ENCODE peak calls at places on chromosomes 7 and 10, in eight cellular contexts. One of them, this sample, is unnamed.

GRCh38 chr10:110138197-110138812 is 69.1 kb upstream of the MXI1 start:
- DNase-seq in adrenal gland: no peak
- DNase-seq in activated T-cell treated with anti-CD3 and anti-CD28 coated beads, Interleukin-2, amount 50 U/mL, for 72 hours: no peak
- DNase-seq in dorsolateral prefrontal cortex: no peak
- DNase-seq in NCI-H510A: peak
- DNase-seq in T1000: no peak
- DNase-seq in stimulated activated CD4-positive, alpha-beta T cell treated with anti-CD3 and anti-CD28 coated beads, Interleukin-2, amount 100 ng/mL, for 48 hours: no peak
- DNase-seq in RWPE1: peak
- DNase-seq in this sample: no peak

GRCh38 chr10:79127151-79127961 is 58.6 kb downstream of the ZMIZ1 start:
- DNase-seq in RWPE1: peak
- DNase-seq in T1000: peak
- DNase-seq in stimulated activated CD4-positive, alpha-beta T cell treated with anti-CD3 and anti-CD28 coated beads, Interleukin-2, amount 100 ng/mL, for 48 hours: no peak
- DNase-seq in dorsolateral prefrontal cortex: no peak
- DNase-seq in adrenal gland: peak
- DNase-seq in activated T-cell treated with anti-CD3 and anti-CD28 coated beads, Interleukin-2, amount 50 U/mL, for 72 hours: no peak
- DNase-seq in NCI-H510A: peak
- DNase-seq in this sample: no peak

GRCh38 chr7:1114088-1114487 is 26.2 kb downstream of the GPER1 start:
- DNase-seq in RWPE1: no peak
- DNase-seq in T1000: no peak
- DNase-seq in stimulated activated CD4-positive, alpha-beta T cell treated with anti-CD3 and anti-CD28 coated beads, Interleukin-2, amount 100 ng/mL, for 48 hours: no peak
- DNase-seq in adrenal gland: no peak
- DNase-seq in dorsolateral prefrontal cortex: no peak
- DNase-seq in activated T-cell treated with anti-CD3 and anti-CD28 coated beads, Interleukin-2, amount 50 U/mL, for 72 hours: no peak
- DNase-seq in NCI-H510A: no peak
- DNase-seq in this sample: no peak

GRCh38 chr7:21568762-21569161 is 25.9 kb downstream of the DNAH11 start:
- DNase-seq in stimulated activated CD4-positive, alpha-beta T cell treated with anti-CD3 and anti-CD28 coated beads, Interleukin-2, amount 100 ng/mL, for 48 hours: no peak
- DNase-seq in activated T-cell treated with anti-CD3 and anti-CD28 coated beads, Interleukin-2, amount 50 U/mL, for 72 hours: no peak
- DNase-seq in T1000: no peak
- DNase-seq in dorsolateral prefrontal cortex: no peak
- DNase-seq in adrenal gland: no peak
- DNase-seq in RWPE1: peak
- DNase-seq in NCI-H510A: no peak
- DNase-seq in this sample: no peak

GRCh38 chr10:132142396-132143161 is 44.2 kb upstream of the DPYSL4 start:
- DNase-seq in NCI-H510A: no peak
- DNase-seq in activated T-cell treated with anti-CD3 and anti-CD28 coated beads, Interleukin-2, amount 50 U/mL, for 72 hours: peak
- DNase-seq in adrenal gland: peak
- DNase-seq in dorsolateral prefrontal cortex: peak
- DNase-seq in T1000: no peak
- DNase-seq in RWPE1: peak
- DNase-seq in stimulated activated CD4-positive, alpha-beta T cell treated with anti-CD3 and anti-CD28 coated beads, Interleukin-2, amount 100 ng/mL, for 48 hours: peak
- DNase-seq in this sample: no peak

GRCh38 chr10:43078986-43079273 is 2.1 kb downstream of the RET start:
- DNase-seq in RWPE1: peak
- DNase-seq in T1000: no peak
- DNase-seq in dorsolateral prefrontal cortex: no peak
- DNase-seq in stimulated activated CD4-positive, alpha-beta T cell treated with anti-CD3 and anti-CD28 coated beads, Interleukin-2, amount 100 ng/mL, for 48 hours: peak
- DNase-seq in adrenal gland: peak
- DNase-seq in NCI-H510A: no peak
- DNase-seq in activated T-cell treated with anti-CD3 and anti-CD28 coated beads, Interleukin-2, amount 50 U/mL, for 72 hours: peak
- DNase-seq in this sample: no peak

GRCh38 chr10:91909178-91909677 is at the start of gene FGFBP3:
- DNase-seq in RWPE1: peak
- DNase-seq in stimulated activated CD4-positive, alpha-beta T cell treated with anti-CD3 and anti-CD28 coated beads, Interleukin-2, amount 100 ng/mL, for 48 hours: no peak
- DNase-seq in activated T-cell treated with anti-CD3 and anti-CD28 coated beads, Interleukin-2, amount 50 U/mL, for 72 hours: peak
- DNase-seq in NCI-H510A: peak
- DNase-seq in adrenal gland: peak
- DNase-seq in dorsolateral prefrontal cortex: no peak
- DNase-seq in T1000: no peak
- DNase-seq in this sample: no peak

GRCh38 chr7:117384693-117385092 is 42.6 kb downstream of the ASZ1 start:
- DNase-seq in activated T-cell treated with anti-CD3 and anti-CD28 coated beads, Interleukin-2, amount 50 U/mL, for 72 hours: no peak
- DNase-seq in stimulated activated CD4-positive, alpha-beta T cell treated with anti-CD3 and anti-CD28 coated beads, Interleukin-2, amount 100 ng/mL, for 48 hours: no peak
- DNase-seq in NCI-H510A: no peak
- DNase-seq in dorsolateral prefrontal cortex: no peak
- DNase-seq in adrenal gland: no peak
- DNase-seq in T1000: no peak
- DNase-seq in RWPE1: no peak
- DNase-seq in this sample: no peak

GRCh38 chr10:4755286-4756009 is 70.6 kb upstream of the AKR1E2 start:
- DNase-seq in RWPE1: no peak
- DNase-seq in T1000: no peak
- DNase-seq in adrenal gland: no peak
- DNase-seq in activated T-cell treated with anti-CD3 and anti-CD28 coated beads, Interleukin-2, amount 50 U/mL, for 72 hours: no peak
- DNase-seq in dorsolateral prefrontal cortex: no peak
- DNase-seq in stimulated activated CD4-positive, alpha-beta T cell treated with anti-CD3 and anti-CD28 coated beads, Interleukin-2, amount 100 ng/mL, for 48 hours: no peak
- DNase-seq in NCI-H510A: no peak
- DNase-seq in this sample: no peak

GRCh38 chr7:131276736-131277135 is 50.9 kb upstream of the MKLN1 start:
- DNase-seq in dorsolateral prefrontal cortex: no peak
- DNase-seq in T1000: no peak
- DNase-seq in RWPE1: no peak
- DNase-seq in activated T-cell treated with anti-CD3 and anti-CD28 coated beads, Interleukin-2, amount 50 U/mL, for 72 hours: no peak
- DNase-seq in NCI-H510A: no peak
- DNase-seq in stimulated activated CD4-positive, alpha-beta T cell treated with anti-CD3 and anti-CD28 coated beads, Interleukin-2, amount 100 ng/mL, for 48 hours: no peak
- DNase-seq in adrenal gland: no peak
- DNase-seq in this sample: no peak

GRCh38 chr10:11058965-11059364 is 41.3 kb downstream of the CELF2 start:
- DNase-seq in NCI-H510A: no peak
- DNase-seq in dorsolateral prefrontal cortex: no peak
- DNase-seq in activated T-cell treated with anti-CD3 and anti-CD28 coated beads, Interleukin-2, amount 50 U/mL, for 72 hours: no peak
- DNase-seq in adrenal gland: no peak
- DNase-seq in stimulated activated CD4-positive, alpha-beta T cell treated with anti-CD3 and anti-CD28 coated beads, Interleukin-2, amount 100 ng/mL, for 48 hours: no peak
- DNase-seq in T1000: no peak
- DNase-seq in RWPE1: peak
- DNase-seq in this sample: no peak

This sample was measured in thoracic aorta.